ENCODE peak calls at places on chromosomes 7 and 10, in six cellular contexts. T is stimulated activated CD8-positive, alpha-beta memory T cell treated with anti-CD3 and anti-CD28 coated beads, Interleukin-4, amount 100 ng/mL, for 48 hours; O is AML-193; S is erythroblast; L is epithelial cell of esophagus; N is activated naive CD4-positive, alpha-beta T cell. Q is an unnamed sample.

GRCh38 chr10:72274213-72274729 is 547 bp downstream of the DDIT4 start:
- DNase-seq in T (no peak), O (no peak), S (no peak), L (no peak), N (no peak), Q (no peak)

GRCh38 chr7:75727881-75728592 is 10.7 kb downstream of the HIP1 start:
- DNase-seq in T (peak; percentile 28), O (no peak), S (no peak), L (peak; percentile 78), N (no peak), Q (peak; percentile 30)

GRCh38 chr7:136072447-136072846 is 95.3 kb upstream of the MTPN start:
- DNase-seq in T (no peak), O (no peak), S (no peak), L (no peak), N (no peak), Q (no peak)

GRCh38 chr10:62732841-62733653 is 71.5 kb upstream of the ADO start:
- DNase-seq in T (peak; percentile 61), O (no peak), S (no peak), L (peak; percentile 81), N (peak; percentile 24), Q (no peak)

GRCh38 chr10:84291389-84291788 is 37.0 kb upstream of the CCSER2 start:
- DNase-seq in T (no peak), O (no peak), S (peak; percentile 6), L (peak; percentile 70), N (no peak), Q (no peak)

GRCh38 chr10:133020193-133020817 is 67.4 kb upstream of the ADGRA1 start:
- DNase-seq in T (no peak), O (no peak), S (no peak), L (no peak), N (no peak), Q (no peak)

GRCh38 chr7:14201353-14201752 is 211.9 kb upstream of the ETV1 start:
- DNase-seq in T (no peak), O (no peak), S (no peak), L (no peak), N (no peak), Q (no peak)

GRCh38 chr10:71289421-71290130 is 29.5 kb upstream of the SLC29A3 start:
- DNase-seq in T (no peak), O (no peak), S (no peak), L (no peak), N (no peak), Q (no peak)

GRCh38 chr10:1526427-1527055 is 210.8 kb downstream of the ADARB2 start:
- DNase-seq in T (no peak), O (no peak), S (no peak), L (no peak), N (no peak), Q (no peak)

GRCh38 chr7:33750177-33750576 is 155.2 kb upstream of the BMPER start:
- DNase-seq in T (no peak), O (no peak), S (no peak), L (no peak), N (no peak), Q (no peak)

GRCh38 chr10:84172435-84173356 is 905 bp upstream of the GPR15LG start:
- DNase-seq in T (no peak), O (no peak), S (no peak), L (no peak), N (no peak), Q (no peak)

GRCh38 chr10:47031953-47032465 is 120.8 kb downstream of the PTPN20 start:
- DNase-seq in T (no peak), O (no peak), S (no peak), L (peak; percentile 21), N (no peak), Q (no peak)

GRCh38 chr10:110556993-110557601 is 10.4 kb upstream of the SMC3 start:
- DNase-seq in T (peak; percentile 82), O (peak; percentile 64), S (peak; percentile 66), L (peak; percentile 61), N (peak; percentile 19), Q (no peak)

GRCh38 chr10:96124230-96125141 is 5.6 kb upstream of the ZNF518A start:
- DNase-seq in T (no peak), O (peak; percentile 68), S (peak; percentile 40), L (peak; percentile 74), N (no peak), Q (no peak)

GRCh38 chr7:157767466-157767865 is 430.7 kb downstream of the DNAJB6 start:
- DNase-seq in T (no peak), O (no peak), S (no peak), L (no peak), N (no peak), Q (no peak)

GRCh38 chr10:105262666-105263065 is 621.6 kb downstream of the SORCS3 start:
- DNase-seq in T (no peak), O (no peak), S (no peak), L (no peak), N (no peak), Q (no peak)

GRCh38 chr10:3452234-3452633 is 279.7 kb upstream of the PITRM1 start:
- DNase-seq in T (no peak), O (no peak), S (no peak), L (peak; percentile 32), N (no peak), Q (no peak)

Q was measured in left ventricle myocardium inferior.